ENCODE peak calls at places on chromosome 7, in ten cellular contexts. One of them, this sample, is unnamed.

GRCh38 chr7:27967639-27968038 is 213.0 kb downstream of the JAZF1 start:
- DNase-seq in K562: no peak
- DNase-seq in tibial nerve: no peak
- DNase-seq in H1: no peak
- DNase-seq in GM12878: peak; percentile 8
- DNase-seq in A549: no peak
- DNase-seq in HepG2: no peak
- DNase-seq in stomach: no peak
- DNase-seq in suprapubic skin: no peak
- DNase-seq in transverse colon: no peak
- DNase-seq in this sample: no peak

GRCh38 chr7:7696458-7697119 is 21.8 kb downstream of the RPA3 start:
- DNase-seq in H1: no peak
- DNase-seq in tibial nerve: no peak
- DNase-seq in suprapubic skin: no peak
- DNase-seq in HepG2: peak; percentile 43
- DNase-seq in A549: no peak
- DNase-seq in K562: no peak
- DNase-seq in GM12878: no peak
- DNase-seq in transverse colon: no peak
- DNase-seq in stomach: no peak
- DNase-seq in this sample: no peak

GRCh38 chr7:106059556-106059955 is 52.6 kb downstream of the SYPL1 start:
- DNase-seq in A549: no peak
- DNase-seq in HepG2: no peak
- DNase-seq in tibial nerve: no peak
- DNase-seq in transverse colon: no peak
- DNase-seq in GM12878: no peak
- DNase-seq in K562: no peak
- DNase-seq in H1: no peak
- DNase-seq in suprapubic skin: no peak
- DNase-seq in stomach: peak; percentile 2
- DNase-seq in this sample: no peak

GRCh38 chr7:132200141-132200540 is 376.1 kb downstream of the PLXNA4 start:
- DNase-seq in HepG2: no peak
- DNase-seq in A549: no peak
- DNase-seq in K562: no peak
- DNase-seq in tibial nerve: no peak
- DNase-seq in suprapubic skin: no peak
- DNase-seq in transverse colon: no peak
- DNase-seq in stomach: no peak
- DNase-seq in H1: no peak
- DNase-seq in GM12878: no peak
- DNase-seq in this sample: no peak

GRCh38 chr7:45646996-45647411 is 72.8 kb downstream of the ADCY1 start:
- DNase-seq in GM12878: no peak
- DNase-seq in H1: no peak
- DNase-seq in tibial nerve: no peak
- DNase-seq in K562: no peak
- DNase-seq in transverse colon: no peak
- DNase-seq in A549: no peak
- DNase-seq in stomach: peak; percentile 17
- DNase-seq in HepG2: no peak
- DNase-seq in suprapubic skin: peak; percentile 58
- DNase-seq in this sample: no peak

GRCh38 chr7:71377062-71377461 is 245.1 kb downstream of the GALNT17 start:
- DNase-seq in stomach: no peak
- DNase-seq in K562: no peak
- DNase-seq in GM12878: no peak
- DNase-seq in transverse colon: no peak
- DNase-seq in HepG2: no peak
- DNase-seq in tibial nerve: no peak
- DNase-seq in suprapubic skin: no peak
- DNase-seq in A549: no peak
- DNase-seq in H1: no peak
- DNase-seq in this sample: no peak

GRCh38 chr7:69782917-69783684 is 184.8 kb downstream of the AUTS2 start:
- DNase-seq in suprapubic skin: no peak
- DNase-seq in tibial nerve: peak; percentile 68
- DNase-seq in A549: no peak
- DNase-seq in stomach: no peak
- DNase-seq in transverse colon: peak; percentile 18
- DNase-seq in K562: no peak
- DNase-seq in H1: no peak
- DNase-seq in HepG2: no peak
- DNase-seq in GM12878: no peak
- DNase-seq in this sample: peak; percentile 85

GRCh38 chr7:120588411-120588810 is 269.5 kb downstream of the TSPAN12 start:
- DNase-seq in K562: no peak
- DNase-seq in suprapubic skin: no peak
- DNase-seq in transverse colon: no peak
- DNase-seq in stomach: no peak
- DNase-seq in tibial nerve: no peak
- DNase-seq in H1: no peak
- DNase-seq in A549: no peak
- DNase-seq in HepG2: no peak
- DNase-seq in GM12878: no peak
- DNase-seq in this sample: no peak

GRCh38 chr7:96720843-96721242 is 11.2 kb upstream of the SEM1 start:
- DNase-seq in tibial nerve: peak; percentile 18
- DNase-seq in suprapubic skin: no peak
- DNase-seq in A549: no peak
- DNase-seq in HepG2: no peak
- DNase-seq in stomach: no peak
- DNase-seq in transverse colon: no peak
- DNase-seq in H1: no peak
- DNase-seq in GM12878: no peak
- DNase-seq in K562: peak; percentile 25
- DNase-seq in this sample: no peak

GRCh38 chr7:2612445-2613112 is 19.2 kb upstream of the TTYH3 start:
- DNase-seq in suprapubic skin: no peak
- DNase-seq in GM12878: no peak
- DNase-seq in K562: peak; percentile 73
- DNase-seq in H1: peak; percentile 49
- DNase-seq in stomach: peak; percentile 50
- DNase-seq in HepG2: no peak
- DNase-seq in transverse colon: peak; percentile 50
- DNase-seq in A549: no peak
- DNase-seq in tibial nerve: no peak
- DNase-seq in this sample: no peak

GRCh38 chr7:155660059-155660757 is 15.7 kb downstream of the RBM33 start:
- DNase-seq in HepG2: no peak
- DNase-seq in stomach: no peak
- DNase-seq in transverse colon: no peak
- DNase-seq in A549: no peak
- DNase-seq in suprapubic skin: no peak
- DNase-seq in tibial nerve: no peak
- DNase-seq in H1: no peak
- DNase-seq in K562: peak; percentile 60
- DNase-seq in GM12878: peak; percentile 67
- DNase-seq in this sample: no peak

GRCh38 chr7:110090113-110090820 is 1000.7 kb upstream of the LRRN3 start:
- DNase-seq in H1: no peak
- DNase-seq in stomach: no peak
- DNase-seq in HepG2: peak; percentile 37
- DNase-seq in transverse colon: no peak
- DNase-seq in GM12878: no peak
- DNase-seq in suprapubic skin: no peak
- DNase-seq in K562: peak; percentile 14
- DNase-seq in tibial nerve: no peak
- DNase-seq in A549: no peak
- DNase-seq in this sample: no peak

GRCh38 chr7:123537026-123537642 is 2.7 kb upstream of the IQUB start:
- DNase-seq in transverse colon: no peak
- DNase-seq in stomach: no peak
- DNase-seq in tibial nerve: no peak
- DNase-seq in suprapubic skin: no peak
- DNase-seq in H1: no peak
- DNase-seq in GM12878: no peak
- DNase-seq in HepG2: peak; percentile 13
- DNase-seq in K562: peak; percentile 54
- DNase-seq in A549: no peak
- DNase-seq in this sample: no peak

GRCh38 chr7:111855161-111855841 is 293.0 kb upstream of the IMMP2L start:
- DNase-seq in A549: peak; percentile 23
- DNase-seq in H1: no peak
- DNase-seq in HepG2: peak; percentile 21
- DNase-seq in stomach: peak; percentile 27
- DNase-seq in tibial nerve: peak; percentile 27
- DNase-seq in K562: peak; percentile 40
- DNase-seq in transverse colon: peak; percentile 53
- DNase-seq in suprapubic skin: no peak
- DNase-seq in GM12878: peak; percentile 2
- DNase-seq in this sample: no peak

GRCh38 chr7:138886501-138886917 is 88.5 kb upstream of the ATP6V0A4 start:
- DNase-seq in transverse colon: no peak
- DNase-seq in tibial nerve: peak; percentile 92
- DNase-seq in A549: peak; percentile 55
- DNase-seq in GM12878: peak; percentile 42
- DNase-seq in HepG2: peak; percentile 62
- DNase-seq in K562: peak; percentile 74
- DNase-seq in H1: no peak
- DNase-seq in suprapubic skin: no peak
- DNase-seq in stomach: no peak
- DNase-seq in this sample: no peak

DNA sequence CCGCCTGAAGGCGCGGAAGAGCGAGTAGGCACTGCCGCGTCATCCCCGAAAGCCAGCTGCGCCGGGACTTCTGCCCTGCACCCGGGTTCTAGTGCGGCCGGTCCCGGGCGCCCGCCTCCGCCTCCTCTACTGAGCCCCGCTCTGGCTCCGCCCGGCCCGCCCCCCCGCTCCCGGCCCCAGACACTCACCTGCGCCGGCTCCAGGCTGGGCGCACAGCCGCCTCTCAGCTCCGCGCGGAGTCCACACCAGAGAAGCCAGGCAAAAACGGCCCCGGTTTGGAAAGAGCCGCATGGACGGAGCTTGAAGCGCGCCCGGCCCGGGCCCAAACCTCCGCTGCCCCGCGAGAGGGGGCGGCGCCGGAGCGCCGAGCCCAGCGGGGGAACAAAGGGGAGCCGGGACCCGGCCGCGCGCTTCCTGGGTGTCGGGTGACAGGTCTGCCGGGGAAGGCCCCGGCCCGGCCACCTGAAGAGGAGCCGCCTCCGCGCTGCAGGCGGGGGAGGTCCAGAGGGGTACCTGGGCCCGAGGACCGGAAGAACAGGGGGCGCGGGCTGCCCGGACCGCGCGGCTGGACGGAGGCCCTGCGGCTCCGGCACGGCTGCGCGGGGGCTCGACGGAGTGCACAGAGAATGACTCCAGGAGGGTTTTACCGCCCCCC is 168.2 kb downstream of the NRF1 start:
- DNase-seq in K562: peak; percentile 80
- DNase-seq in tibial nerve: no peak
- DNase-seq in transverse colon: peak; percentile 49
- DNase-seq in suprapubic skin: no peak
- DNase-seq in H1: no peak
- DNase-seq in HepG2: peak; percentile 61
- DNase-seq in GM12878: no peak
- DNase-seq in A549: peak; percentile 92
- DNase-seq in stomach: peak; percentile 72
- DNase-seq in this sample: no peak
- TF ChIP-seq POLR2A in K562: peak; percentile 83
- TF ChIP-seq POLR2A in tibial nerve: no peak
- TF ChIP-seq POLR2A in transverse colon: peak; percentile 72
- TF ChIP-seq POLR2A in suprapubic skin: no peak
- TF ChIP-seq POLR2A in H1: no peak
- TF ChIP-seq POLR2A in HepG2: no peak
- TF ChIP-seq POLR2A in GM12878: peak; percentile 53
- TF ChIP-seq POLR2A in A549: peak; percentile 67
- TF ChIP-seq POLR2A in stomach: no peak
- TF ChIP-seq POLR2A in this sample: no peak

DNA sequence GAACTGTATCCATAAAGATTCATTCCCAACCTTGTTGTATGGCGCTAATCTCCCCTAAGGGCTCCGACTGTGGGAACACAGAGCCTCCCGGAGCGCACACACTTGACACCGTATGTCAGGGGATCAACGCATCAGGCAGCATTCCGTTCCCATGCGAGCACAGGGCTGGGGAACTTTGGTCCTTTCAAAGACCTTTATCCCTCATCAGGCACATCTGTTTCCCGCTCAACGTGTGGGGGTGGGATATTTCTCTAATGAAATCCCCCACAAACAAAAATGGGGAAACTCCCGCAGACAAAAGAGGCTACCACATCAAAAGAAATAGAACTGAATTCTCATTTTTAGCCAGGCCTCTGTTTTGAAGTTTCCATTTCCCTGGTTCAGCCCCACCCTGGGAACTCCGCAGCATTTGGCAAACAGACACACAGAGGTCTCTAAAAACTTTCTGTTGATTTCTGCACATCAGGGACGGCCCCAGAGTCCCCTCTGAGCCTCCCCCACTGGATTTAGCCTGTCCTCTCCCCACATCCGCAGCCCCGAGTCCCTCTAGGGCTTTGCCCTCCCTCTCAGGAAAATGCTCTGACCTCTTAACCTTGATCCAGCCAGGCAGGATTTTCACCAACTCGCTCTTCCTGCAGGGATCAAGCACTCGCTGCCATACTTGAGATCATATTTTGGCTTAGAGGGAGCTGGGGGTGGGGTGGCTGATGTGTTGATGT is 6.5 kb downstream of the CPA5 start:
- DNase-seq in K562: no peak
- DNase-seq in suprapubic skin: peak; percentile 66
- DNase-seq in transverse colon: no peak
- DNase-seq in A549: no peak
- DNase-seq in stomach: no peak
- DNase-seq in H1: no peak
- DNase-seq in GM12878: peak; percentile 46
- DNase-seq in tibial nerve: no peak
- DNase-seq in HepG2: peak; percentile 31
- DNase-seq in this sample: no peak
- TF ChIP-seq EP300 in K562: no peak
- TF ChIP-seq EP300 in suprapubic skin: no peak
- TF ChIP-seq EP300 in transverse colon: no peak
- TF ChIP-seq EP300 in A549: no peak
- TF ChIP-seq EP300 in stomach: no peak
- TF ChIP-seq EP300 in H1: no peak
- TF ChIP-seq EP300 in GM12878: no peak
- TF ChIP-seq EP300 in tibial nerve: no peak
- TF ChIP-seq EP300 in HepG2: no peak
- TF ChIP-seq EP300 in this sample: no peak

GRCh38 chr7:141053626-141054025 is 20.2 kb upstream of the TMEM178B start:
- DNase-seq in K562: no peak
- DNase-seq in GM12878: no peak
- DNase-seq in stomach: no peak
- DNase-seq in transverse colon: no peak
- DNase-seq in H1: no peak
- DNase-seq in tibial nerve: no peak
- DNase-seq in suprapubic skin: no peak
- DNase-seq in HepG2: no peak
- DNase-seq in A549: no peak
- DNase-seq in this sample: no peak
- H3K4me1 ChIP-seq in K562: no peaks in the 10 kb centered on the region
- H3K4me1 ChIP-seq in GM12878: no peaks in the 10 kb centered on the region
- H3K4me1 ChIP-seq in stomach: no peaks in the 10 kb centered on the region
- H3K4me1 ChIP-seq in transverse colon: no peaks in the 10 kb centered on the region
- H3K4me1 ChIP-seq in H1: no peaks in the 10 kb centered on the region
- H3K4me1 ChIP-seq in tibial nerve: no peaks in the 10 kb centered on the region
- H3K4me1 ChIP-seq in suprapubic skin: no peaks in the 10 kb centered on the region
- H3K4me1 ChIP-seq in HepG2: no peaks in the 10 kb centered on the region
- H3K4me1 ChIP-seq in A549: no peaks in the 10 kb centered on the region
- H3K4me1 ChIP-seq in this sample: no peaks in the 10 kb centered on the region

GRCh38 chr7:93890464-93891068 is at the start of gene TFPI2:
- DNase-seq in H1: peak; percentile 43
- DNase-seq in suprapubic skin: no peak
- DNase-seq in K562: peak; percentile 23
- DNase-seq in A549: peak; percentile 77
- DNase-seq in GM12878: no peak
- DNase-seq in HepG2: peak; percentile 2
- DNase-seq in tibial nerve: no peak
- DNase-seq in transverse colon: peak; percentile 14
- DNase-seq in stomach: no peak
- DNase-seq in this sample: peak; percentile 69
- TF ChIP-seq POLR2A in H1: no peak
- TF ChIP-seq POLR2A in suprapubic skin: no peak
- TF ChIP-seq POLR2A in K562: no peak
- TF ChIP-seq POLR2A in A549: peak; percentile 92
- TF ChIP-seq POLR2A in GM12878: no peak
- TF ChIP-seq POLR2A in HepG2: no peak
- TF ChIP-seq POLR2A in tibial nerve: no peak
- TF ChIP-seq POLR2A in transverse colon: no peak
- TF ChIP-seq POLR2A in stomach: no peak
- TF ChIP-seq POLR2A in this sample: no peak